ENCODE peak calls at places on chromosomes 4 and X, in seven cellular contexts. One of them, this sample, is unnamed.

GRCh38 chrX:10022580-10023245 is 55.6 kb downstream of the CLDN34 start:
- DNase-seq in stimulated activated CD8-positive, alpha-beta memory T cell treated with anti-CD3 and anti-CD28 coated beads, Interleukin-7, amount 100 ng/mL, for 48 hours: no peak
- DNase-seq in heart right ventricle: peak; percentile 40
- DNase-seq in Karpas-422: no peak
- DNase-seq in A549: peak; percentile 96
- DNase-seq in hypothalamus: no peak
- DNase-seq in pons: no peak
- DNase-seq in this sample: no peak

GRCh38 chr4:8586671-8587468 is 5.7 kb upstream of the CPZ start:
- DNase-seq in heart right ventricle: no peak
- DNase-seq in hypothalamus: no peak
- DNase-seq in Karpas-422: peak; percentile 44
- DNase-seq in pons: no peak
- DNase-seq in A549: no peak
- DNase-seq in stimulated activated CD8-positive, alpha-beta memory T cell treated with anti-CD3 and anti-CD28 coated beads, Interleukin-7, amount 100 ng/mL, for 48 hours: no peak
- DNase-seq in this sample: peak; percentile 24

GRCh38 chr4:94411296-94411695 is 40.4 kb upstream of the PDLIM5 start:
- DNase-seq in heart right ventricle: no peak
- DNase-seq in hypothalamus: no peak
- DNase-seq in A549: no peak
- DNase-seq in stimulated activated CD8-positive, alpha-beta memory T cell treated with anti-CD3 and anti-CD28 coated beads, Interleukin-7, amount 100 ng/mL, for 48 hours: no peak
- DNase-seq in pons: no peak
- DNase-seq in Karpas-422: peak; percentile 14
- DNase-seq in this sample: no peak

GRCh38 chrX:5916945-5917344 is 311.7 kb downstream of the NLGN4X start:
- DNase-seq in stimulated activated CD8-positive, alpha-beta memory T cell treated with anti-CD3 and anti-CD28 coated beads, Interleukin-7, amount 100 ng/mL, for 48 hours: no peak
- DNase-seq in heart right ventricle: no peak
- DNase-seq in pons: no peak
- DNase-seq in hypothalamus: no peak
- DNase-seq in A549: peak; percentile 1
- DNase-seq in Karpas-422: peak; percentile 78
- DNase-seq in this sample: no peak

GRCh38 chr4:94453534-94453963 is 1.8 kb downstream of the PDLIM5 start:
- DNase-seq in Karpas-422: peak; percentile 46
- DNase-seq in pons: no peak
- DNase-seq in A549: no peak
- DNase-seq in hypothalamus: no peak
- DNase-seq in stimulated activated CD8-positive, alpha-beta memory T cell treated with anti-CD3 and anti-CD28 coated beads, Interleukin-7, amount 100 ng/mL, for 48 hours: no peak
- DNase-seq in heart right ventricle: no peak
- DNase-seq in this sample: no peak

GRCh38 chr4:61468091-61468720 is 268.1 kb downstream of the ADGRL3 start:
- DNase-seq in Karpas-422: no peak
- DNase-seq in A549: peak; percentile 1
- DNase-seq in stimulated activated CD8-positive, alpha-beta memory T cell treated with anti-CD3 and anti-CD28 coated beads, Interleukin-7, amount 100 ng/mL, for 48 hours: no peak
- DNase-seq in heart right ventricle: no peak
- DNase-seq in hypothalamus: no peak
- DNase-seq in pons: peak; percentile 63
- DNase-seq in this sample: peak; percentile 52

GRCh38 chr4:10084651-10085320 is 31.8 kb downstream of the WDR1 start:
- DNase-seq in pons: no peak
- DNase-seq in A549: no peak
- DNase-seq in hypothalamus: no peak
- DNase-seq in Karpas-422: no peak
- DNase-seq in stimulated activated CD8-positive, alpha-beta memory T cell treated with anti-CD3 and anti-CD28 coated beads, Interleukin-7, amount 100 ng/mL, for 48 hours: no peak
- DNase-seq in heart right ventricle: no peak
- DNase-seq in this sample: no peak

GRCh38 chr4:74444891-74445642 is at the start of gene AREG:
- DNase-seq in pons: peak; percentile 40
- DNase-seq in heart right ventricle: peak; percentile 59
- DNase-seq in stimulated activated CD8-positive, alpha-beta memory T cell treated with anti-CD3 and anti-CD28 coated beads, Interleukin-7, amount 100 ng/mL, for 48 hours: peak; percentile 60
- DNase-seq in A549: peak; percentile 88
- DNase-seq in Karpas-422: peak; percentile 85
- DNase-seq in hypothalamus: no peak
- DNase-seq in this sample: peak; percentile 89

GRCh38 chr4:156971623-156972369 is at the start of gene PDGFC:
- DNase-seq in pons: peak; percentile 30
- DNase-seq in heart right ventricle: peak; percentile 68
- DNase-seq in Karpas-422: no peak
- DNase-seq in A549: peak; percentile 57
- DNase-seq in hypothalamus: peak; percentile 56
- DNase-seq in stimulated activated CD8-positive, alpha-beta memory T cell treated with anti-CD3 and anti-CD28 coated beads, Interleukin-7, amount 100 ng/mL, for 48 hours: no peak
- DNase-seq in this sample: peak; percentile 85

GRCh38 chr4:163344147-163345050 is 707 bp downstream of the NPY5R start:
- DNase-seq in hypothalamus: no peak
- DNase-seq in pons: no peak
- DNase-seq in heart right ventricle: no peak
- DNase-seq in Karpas-422: no peak
- DNase-seq in stimulated activated CD8-positive, alpha-beta memory T cell treated with anti-CD3 and anti-CD28 coated beads, Interleukin-7, amount 100 ng/mL, for 48 hours: no peak
- DNase-seq in A549: no peak
- DNase-seq in this sample: peak; percentile 17

GRCh38 chr4:155569471-155569870 is 97.2 kb upstream of the GUCY1A1 start:
- DNase-seq in A549: no peak
- DNase-seq in stimulated activated CD8-positive, alpha-beta memory T cell treated with anti-CD3 and anti-CD28 coated beads, Interleukin-7, amount 100 ng/mL, for 48 hours: no peak
- DNase-seq in hypothalamus: no peak
- DNase-seq in pons: no peak
- DNase-seq in heart right ventricle: no peak
- DNase-seq in Karpas-422: peak; percentile 99
- DNase-seq in this sample: no peak

GRCh38 chrX:56802921-56803848 is 74.1 kb downstream of the NBDY start:
- DNase-seq in pons: peak; percentile 91
- DNase-seq in stimulated activated CD8-positive, alpha-beta memory T cell treated with anti-CD3 and anti-CD28 coated beads, Interleukin-7, amount 100 ng/mL, for 48 hours: peak; percentile 33
- DNase-seq in A549: no peak
- DNase-seq in hypothalamus: peak; percentile 37
- DNase-seq in Karpas-422: peak; percentile 86
- DNase-seq in heart right ventricle: peak; percentile 36
- DNase-seq in this sample: no peak

GRCh38 chrX:49037883-49038475 is 5.2 kb downstream of the TFE3 start:
- DNase-seq in Karpas-422: no peak
- DNase-seq in pons: no peak
- DNase-seq in stimulated activated CD8-positive, alpha-beta memory T cell treated with anti-CD3 and anti-CD28 coated beads, Interleukin-7, amount 100 ng/mL, for 48 hours: no peak
- DNase-seq in hypothalamus: no peak
- DNase-seq in heart right ventricle: no peak
- DNase-seq in A549: peak; percentile 60
- DNase-seq in this sample: no peak

GRCh38 chr4:94764069-94764468 is 6.3 kb downstream of the BMPR1B start:
- DNase-seq in pons: no peak
- DNase-seq in heart right ventricle: no peak
- DNase-seq in A549: no peak
- DNase-seq in hypothalamus: no peak
- DNase-seq in Karpas-422: no peak
- DNase-seq in stimulated activated CD8-positive, alpha-beta memory T cell treated with anti-CD3 and anti-CD28 coated beads, Interleukin-7, amount 100 ng/mL, for 48 hours: no peak
- DNase-seq in this sample: no peak

GRCh38 chrX:69424161-69424560 is 80.0 kb upstream of the NALF2 start:
- DNase-seq in pons: peak; percentile 1
- DNase-seq in stimulated activated CD8-positive, alpha-beta memory T cell treated with anti-CD3 and anti-CD28 coated beads, Interleukin-7, amount 100 ng/mL, for 48 hours: no peak
- DNase-seq in heart right ventricle: no peak
- DNase-seq in A549: peak; percentile 9
- DNase-seq in hypothalamus: no peak
- DNase-seq in Karpas-422: peak; percentile 42
- DNase-seq in this sample: peak; percentile 1

GRCh38 chr4:99471896-99472295 is 36.8 kb upstream of the ADH7 start:
- DNase-seq in Karpas-422: no peak
- DNase-seq in pons: no peak
- DNase-seq in heart right ventricle: no peak
- DNase-seq in hypothalamus: no peak
- DNase-seq in stimulated activated CD8-positive, alpha-beta memory T cell treated with anti-CD3 and anti-CD28 coated beads, Interleukin-7, amount 100 ng/mL, for 48 hours: no peak
- DNase-seq in A549: no peak
- DNase-seq in this sample: no peak

GRCh38 chr4:2909583-2909982 is 53.6 kb downstream of the NOP14 start:
- DNase-seq in stimulated activated CD8-positive, alpha-beta memory T cell treated with anti-CD3 and anti-CD28 coated beads, Interleukin-7, amount 100 ng/mL, for 48 hours: no peak
- DNase-seq in Karpas-422: no peak
- DNase-seq in heart right ventricle: no peak
- DNase-seq in pons: no peak
- DNase-seq in hypothalamus: no peak
- DNase-seq in A549: no peak
- DNase-seq in this sample: no peak

GRCh38 chrX:15674514-15674898 is 9.9 kb upstream of the CLTRN start:
- DNase-seq in A549: peak; percentile 97
- DNase-seq in pons: peak; percentile 93
- DNase-seq in Karpas-422: peak; percentile 97
- DNase-seq in hypothalamus: no peak
- DNase-seq in stimulated activated CD8-positive, alpha-beta memory T cell treated with anti-CD3 and anti-CD28 coated beads, Interleukin-7, amount 100 ng/mL, for 48 hours: peak; percentile 74
- DNase-seq in heart right ventricle: peak; percentile 91
- DNase-seq in this sample: peak; percentile 87

GRCh38 chr4:150217192-150217591 is 138.9 kb downstream of the DCLK2 start:
- DNase-seq in heart right ventricle: no peak
- DNase-seq in stimulated activated CD8-positive, alpha-beta memory T cell treated with anti-CD3 and anti-CD28 coated beads, Interleukin-7, amount 100 ng/mL, for 48 hours: no peak
- DNase-seq in A549: peak; percentile 68
- DNase-seq in Karpas-422: peak; percentile 69
- DNase-seq in pons: peak; percentile 95
- DNase-seq in hypothalamus: no peak
- DNase-seq in this sample: no peak

GRCh38 chrX:72271812-72272211 is 5.2 kb downstream of the RPS4X start:
- DNase-seq in heart right ventricle: no peak
- DNase-seq in hypothalamus: no peak
- DNase-seq in pons: no peak
- DNase-seq in A549: no peak
- DNase-seq in stimulated activated CD8-positive, alpha-beta memory T cell treated with anti-CD3 and anti-CD28 coated beads, Interleukin-7, amount 100 ng/mL, for 48 hours: no peak
- DNase-seq in Karpas-422: no peak
- DNase-seq in this sample: no peak

GRCh38 chrX:73562986-73563739 is at the start of gene CHIC1:
- DNase-seq in hypothalamus: peak; percentile 3
- DNase-seq in A549: peak; percentile 85
- DNase-seq in Karpas-422: peak; percentile 91
- DNase-seq in pons: peak; percentile 63
- DNase-seq in heart right ventricle: peak; percentile 59
- DNase-seq in stimulated activated CD8-positive, alpha-beta memory T cell treated with anti-CD3 and anti-CD28 coated beads, Interleukin-7, amount 100 ng/mL, for 48 hours: peak; percentile 31
- DNase-seq in this sample: peak; percentile 43